ENCODE peak calls at places on chromosomes 4 and X, in seven cellular contexts. K is neural progenitor cell; O is non-pigmented ciliary epithelial cell; B is psoas muscle; V is mesenchymal stem cell; S is NCI-H460; H is CD4-positive, CD25-positive, alpha-beta regulatory T cell. Q is an unnamed sample.

GRCh38 chrX:79524642-79525041 is 157.5 kb upstream of the ITM2A start:
- DNase-seq in B (no peak), S (no peak), V (no peak), K (peak; percentile 8), H (no peak), O (no peak), Q (no peak)

GRCh38 chr4:62548108-62548524 is 1348.0 kb downstream of the ADGRL3 start:
- DNase-seq in S (no peak), B (peak; percentile 36), H (no peak), O (no peak), V (no peak), K (peak; percentile 30), Q (no peak)

GRCh38 chr4:8644966-8645752 is 52.6 kb downstream of the CPZ start:
- DNase-seq in H (no peak), O (no peak), K (no peak), B (no peak), S (no peak), V (no peak), Q (no peak)

GRCh38 chr4:55409468-55410171 is 13.9 kb downstream of the TMEM165 start:
- DNase-seq in O (no peak), K (peak; percentile 62), H (no peak), V (peak; percentile 36), B (no peak), S (no peak), Q (no peak)

GRCh38 chr4:99024481-99025275 is 29.2 kb downstream of the METAP1 start:
- DNase-seq in H (no peak), B (no peak), O (no peak), V (no peak), S (no peak), K (peak; percentile 4), Q (no peak)

GRCh38 chrX:106726485-106727437 is at the start of gene RNF128:
- DNase-seq in B (peak; percentile 38), O (no peak), S (peak; percentile 19), V (peak; percentile 22), H (no peak), K (peak; percentile 83), Q (no peak)

GRCh38 chrX:394830-395229 is 8.1 kb upstream of the PPP2R3B start:
- DNase-seq in B (no peak), H (no peak), K (no peak), O (no peak), V (no peak), S (no peak), Q (no peak)

GRCh38 chr4:34861661-34862060 is 1382.7 kb downstream of the ARAP2 start:
- DNase-seq in K (no peak), H (no peak), S (no peak), V (peak; percentile 9), O (peak; percentile 55), B (no peak), Q (no peak)

GRCh38 chr4:94577136-94577535 is 125.4 kb downstream of the PDLIM5 start:
- DNase-seq in S (no peak), O (no peak), K (peak; percentile 94), V (peak; percentile 80), H (no peak), B (no peak), Q (peak; percentile 10)

GRCh38 chr4:90099795-90100194 is 27.4 kb upstream of the CCSER1 start:
- DNase-seq in K (no peak), H (no peak), S (no peak), O (no peak), B (no peak), V (no peak), Q (no peak)

GRCh38 chr4:43607400-43607799 is 714.9 kb downstream of the GRXCR1 start:
- DNase-seq in B (no peak), K (no peak), S (no peak), V (no peak), H (no peak), O (no peak), Q (no peak)

GRCh38 chrX:82127228-82128123 is 925.6 kb downstream of the SH3BGRL start:
- DNase-seq in B (no peak), V (no peak), O (no peak), K (no peak), H (no peak), S (no peak), Q (no peak)

GRCh38 chr4:156344397-156344796 is 390.7 kb upstream of the CTSO start:
- DNase-seq in O (no peak), V (no peak), S (no peak), K (no peak), B (no peak), H (no peak), Q (no peak)

GRCh38 chrX:16807548-16807947 is 21.3 kb downstream of the TXLNG start:
- DNase-seq in V (peak; percentile 69), O (no peak), S (no peak), H (no peak), K (peak; percentile 28), B (no peak), Q (peak; percentile 45)

GRCh38 chr4:80058740-80059139 is 14.3 kb downstream of the ANTXR2 start:
- DNase-seq in B (no peak), V (peak; percentile 69), H (peak; percentile 42), O (no peak), K (no peak), S (no peak), Q (no peak)

GRCh38 chr4:168759321-168759720 is 250.7 kb downstream of the CBR4 start:
- DNase-seq in O (no peak), H (no peak), V (no peak), K (no peak), B (no peak), S (no peak), Q (no peak)

GRCh38 chrX:110317079-110317819 is 636 bp downstream of the AMMECR1 start:
- DNase-seq in K (peak; percentile 43), V (peak; percentile 28), S (no peak), B (peak; percentile 14), O (no peak), H (no peak), Q (peak; percentile 0)

GRCh38 chrX:71846429-71846828 is 64.2 kb upstream of the NHSL2 start:
- DNase-seq in S (no peak), V (peak; percentile 70), B (no peak), O (peak; percentile 15), H (no peak), K (no peak), Q (no peak)

GRCh38 chr4:178395798-178396197 is 953.6 kb upstream of the AGA start:
- DNase-seq in O (no peak), K (peak; percentile 28), V (no peak), B (no peak), S (no peak), H (no peak), Q (no peak)

GRCh38 chrX:14871767-14872166 is 1.1 kb downstream of the FANCB start:
- DNase-seq in B (no peak), K (no peak), O (no peak), S (no peak), V (no peak), H (no peak), Q (no peak)

GRCh38 chr4:66662620-66663019 is 882.7 kb downstream of the CENPC start:
- DNase-seq in V (no peak), K (no peak), O (no peak), H (no peak), S (no peak), B (no peak), Q (no peak)

GRCh38 chrX:152343306-152343705 is 107.8 kb downstream of the GABRA3 start:
- DNase-seq in S (no peak), B (no peak), O (no peak), V (no peak), K (no peak), H (no peak), Q (no peak)

GRCh38 chr4:118351851-118352827 is 664 bp downstream of the PRSS12 start:
- DNase-seq in V (peak; percentile 47), K (peak; percentile 63), H (no peak), S (no peak), B (peak; percentile 22), O (no peak), Q (peak; percentile 43)

GRCh38 chrX:19334945-19335626 is 8.6 kb upstream of the PDHA1 start:
- DNase-seq in K (peak; percentile 62), V (peak; percentile 12), B (no peak), H (no peak), S (peak; percentile 30), O (no peak), Q (peak; percentile 31)

GRCh38 chr4:111216791-111217190 is 593.9 kb upstream of the PITX2 start:
- DNase-seq in B (no peak), H (no peak), V (no peak), O (no peak), S (no peak), K (no peak), Q (no peak)

GRCh38 chr4:112552668-112553067 is 36.7 kb upstream of the NEUROG2 start:
- DNase-seq in K (no peak), V (peak; percentile 22), H (no peak), B (no peak), O (peak; percentile 31), S (no peak), Q (no peak)

GRCh38 chr4:141238196-141238595 is 17.5 kb downstream of the ZNF330 start:
- DNase-seq in H (no peak), B (no peak), K (no peak), S (no peak), V (no peak), O (no peak), Q (no peak)

GRCh38 chr4:87093443-87094123 is 126.8 kb downstream of the KLHL8 start:
- DNase-seq in H (peak; percentile 6), S (peak; percentile 25), K (peak; percentile 77), V (peak; percentile 65), B (no peak), O (no peak), Q (peak; percentile 46)

GRCh38 chr4:183950536-183950935 is 45.4 kb downstream of the STOX2 start:
- DNase-seq in H (no peak), B (no peak), O (no peak), K (no peak), S (no peak), V (no peak), Q (no peak)

GRCh38 chr4:38097818-38098217 is 137.6 kb downstream of the PTTG2 start:
- DNase-seq in S (no peak), K (no peak), B (no peak), O (no peak), H (no peak), V (no peak), Q (no peak)

GRCh38 chr4:41304221-41304620 is 47.5 kb downstream of the UCHL1 start:
- DNase-seq in K (no peak), B (no peak), S (no peak), O (no peak), V (no peak), H (no peak), Q (no peak)

GRCh38 chr4:156934259-156934635 is 37.4 kb downstream of the PDGFC start:
- DNase-seq in H (no peak), B (no peak), S (no peak), O (no peak), V (no peak), K (no peak), Q (no peak)

GRCh38 chr4:73252001-73252400 is 6.6 kb downstream of the ANKRD17 start:
- DNase-seq in B (no peak), O (no peak), K (no peak), S (no peak), V (peak; percentile 24), H (no peak), Q (no peak)

GRCh38 chr4:87973283-87974169 is 2.0 kb upstream of the SPP1 start:
- DNase-seq in B (peak; percentile 35), K (peak; percentile 69), S (peak; percentile 83), H (no peak), O (no peak), V (peak; percentile 95), Q (peak; percentile 64)

GRCh38 chr4:183380901-183381300 is 58.7 kb upstream of the CLDN24 start:
- DNase-seq in S (no peak), V (no peak), B (no peak), O (no peak), H (no peak), K (no peak), Q (no peak)

GRCh38 chrX:41388543-41388942 is 54.6 kb downstream of the DDX3X start:
- DNase-seq in K (no peak), B (no peak), V (no peak), O (no peak), H (no peak), S (no peak), Q (no peak)

GRCh38 chr4:151808120-151808529 is 47.3 kb upstream of the GATB start:
- DNase-seq in K (no peak), V (peak; percentile 28), S (no peak), B (no peak), O (no peak), H (no peak), Q (no peak)

GRCh38 chr4:156971623-156972369 is at the start of gene PDGFC:
- DNase-seq in O (no peak), K (peak; percentile 92), H (no peak), B (peak; percentile 77), V (peak; percentile 82), S (no peak), Q (peak; percentile 72)

Q was measured in dermis microvascular lymphatic vessel endothelial cell.